ENCODE peak calls at places on chromosomes 4 and X, in nine cellular contexts. O, D, U, Q, X, R, I, K and Y are unnamed samples.

GRCh38 chrX:24427747-24428019 is 37.4 kb upstream of the PDK3 start:
- DNase-seq in Q (no peak), O (no peak), X (no peak), U (no peak), D (no peak), R (no peak), I (no peak), K (no peak), Y (no peak)

GRCh38 chr4:181662383-181662782 is 580.8 kb upstream of the TENM3 start:
- DNase-seq in Q (no peak), O (no peak), R (no peak), K (no peak), X (peak; percentile 45), U (no peak), D (no peak), I (no peak), Y (no peak)

GRCh38 chr4:7808752-7809151 is 130.9 kb downstream of the AFAP1 start:
- DNase-seq in D (peak; percentile 80), K (peak; percentile 51), I (no peak), Q (no peak), X (peak; percentile 93), R (no peak), O (no peak), U (no peak), Y (no peak)

GRCh38 chr4:165864228-165864627 is 8.8 kb upstream of the TLL1 start:
- DNase-seq in D (no peak), X (no peak), U (no peak), R (no peak), Q (no peak), K (no peak), O (no peak), I (no peak), Y (no peak)

GRCh38 chrX:134241960-134242619 is 5.1 kb downstream of the CCDC160 start:
- DNase-seq in U (no peak), Q (no peak), O (no peak), D (no peak), I (no peak), X (no peak), R (no peak), K (no peak), Y (no peak)

GRCh38 chr4:16079046-16079445 is 4.8 kb downstream of the PROM1 start:
- DNase-seq in R (no peak), U (no peak), D (no peak), Q (no peak), K (no peak), I (no peak), X (peak; percentile 7), O (no peak), Y (no peak)

GRCh38 chr4:89704651-89705395 is 132.1 kb downstream of the SNCA start:
- DNase-seq in U (no peak), O (no peak), K (no peak), I (no peak), D (no peak), X (no peak), Q (no peak), R (no peak), Y (no peak)

GRCh38 chrX:76109654-76110053 is 63.2 kb upstream of the PBDC1 start:
- DNase-seq in K (no peak), I (no peak), X (no peak), R (no peak), O (no peak), U (no peak), Q (no peak), D (no peak), Y (no peak)

GRCh38 chrX:115018944-115019343 is 1.5 kb upstream of the IL13RA2 start:
- DNase-seq in D (peak; percentile 58), K (no peak), U (no peak), I (no peak), R (no peak), X (no peak), Q (no peak), O (no peak), Y (no peak)

GRCh38 chrX:119686087-119686639 is 6.8 kb downstream of the SEPTIN6 start:
- DNase-seq in I (no peak), D (peak; percentile 57), O (no peak), R (no peak), K (no peak), X (no peak), U (no peak), Q (no peak), Y (no peak)

GRCh38 chrX:119684916-119685224 is 8.1 kb downstream of the SEPTIN6 start:
- DNase-seq in R (no peak), I (no peak), X (no peak), D (peak; percentile 47), Q (no peak), O (no peak), U (no peak), K (no peak), Y (no peak)

GRCh38 chrX:119687661-119688413 is 5.1 kb downstream of the SEPTIN6 start:
- DNase-seq in Q (peak; percentile 33), R (no peak), O (no peak), X (no peak), I (no peak), D (peak; percentile 66), K (no peak), U (no peak), Y (no peak)

GRCh38 chrX:119682019-119682989 is 10.7 kb downstream of the SEPTIN6 start:
- DNase-seq in U (no peak), O (no peak), I (no peak), X (no peak), Q (no peak), R (no peak), D (no peak), K (no peak), Y (no peak)

DNA sequence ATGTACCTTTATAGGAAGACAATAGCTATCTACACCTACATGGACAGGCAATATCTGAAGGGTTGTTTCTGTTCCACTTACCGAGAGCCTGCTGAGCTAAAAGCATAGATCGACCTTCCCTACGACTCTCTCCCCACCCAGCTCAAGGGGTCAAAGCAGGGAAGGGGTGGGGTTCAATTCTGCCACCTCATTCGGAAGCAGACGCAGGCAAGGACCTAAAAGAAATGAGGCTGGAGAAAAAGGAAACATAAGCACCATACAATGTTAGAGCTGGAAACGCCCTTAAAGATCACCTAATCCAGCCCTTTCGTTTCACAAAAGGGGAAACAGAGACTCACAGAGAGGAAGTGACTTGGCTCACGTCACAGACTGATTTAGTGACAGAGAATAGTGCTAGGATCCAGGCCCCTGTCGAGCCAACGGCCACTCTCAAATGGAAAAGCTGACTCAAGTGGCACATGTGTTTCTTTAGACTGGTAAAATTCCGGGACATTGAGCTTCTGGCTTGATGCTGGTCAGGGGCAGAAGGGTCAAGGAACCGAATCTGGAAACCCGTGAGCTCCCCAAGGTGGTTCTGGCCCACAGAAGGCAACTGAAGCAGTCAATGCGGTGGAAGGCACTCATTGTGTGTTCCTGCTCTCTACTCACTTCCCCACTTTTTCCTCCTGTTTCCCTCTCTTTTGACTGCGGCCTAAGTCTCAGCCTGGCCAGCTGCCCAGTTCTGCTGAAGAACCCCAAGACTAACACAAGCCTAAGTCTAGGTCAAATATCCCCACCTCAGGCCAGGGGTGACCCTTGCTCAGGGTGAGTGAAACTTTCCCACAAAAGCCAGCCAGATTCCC is 7.5 kb downstream of the SEPTIN6 start:
- DNase-seq in I (no peak), K (no peak), Q (peak; percentile 81), X (no peak), U (peak; percentile 73), R (peak; percentile 31), O (no peak), D (peak; percentile 60), Y (no peak)
- H3K27ac ChIP-seq in I (no peak overlapping the region), K (no peak overlapping the region), Q (peak overlapping the region; percentile 76), X (no peak overlapping the region), U (peak overlapping the region; percentile 77), R (peak overlapping the region; percentile 94), O (peak overlapping the region; percentile 51), D (peak overlapping the region; percentile 84), Y (no peak overlapping the region)

GRCh38 chr4:102543529-102543928 is 42.4 kb downstream of the NFKB1 start:
- DNase-seq in U (no peak), I (no peak), Q (no peak), O (no peak), R (no peak), X (no peak), D (no peak), K (no peak), Y (no peak)

GRCh38 chr4:102541708-102542107 is 40.5 kb downstream of the NFKB1 start:
- DNase-seq in X (no peak), Q (no peak), D (no peak), I (no peak), U (no peak), R (no peak), K (no peak), O (peak; percentile 43), Y (no peak)

GRCh38 chr4:102543030-102543505 is 41.9 kb downstream of the NFKB1 start:
- DNase-seq in D (no peak), U (no peak), R (no peak), Q (no peak), K (no peak), O (no peak), I (no peak), X (no peak), Y (no peak)

GRCh38 chr4:102547973-102548372 is 46.8 kb downstream of the NFKB1 start:
- DNase-seq in X (no peak), U (no peak), Q (no peak), O (no peak), R (no peak), I (no peak), D (no peak), K (no peak), Y (no peak)

DNA sequence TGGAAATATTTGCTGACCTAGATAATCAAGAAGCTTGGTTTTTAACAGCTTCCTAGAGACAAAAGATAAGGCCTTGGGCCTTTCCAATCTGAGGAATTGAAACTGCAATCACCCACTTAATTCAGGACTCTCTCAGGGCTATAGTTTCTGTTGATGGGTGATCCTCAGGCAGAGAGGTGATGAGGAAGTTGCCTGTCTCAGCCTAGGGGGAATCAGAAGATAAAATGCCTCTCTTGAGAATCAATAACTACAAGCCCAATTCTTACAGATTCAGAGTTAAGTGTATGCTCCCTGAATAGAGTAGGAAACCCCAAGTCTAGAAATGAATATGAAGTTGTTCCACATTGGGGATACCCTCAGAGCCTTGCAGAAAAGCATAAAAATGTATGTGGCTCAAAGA is 45.5 kb downstream of the NFKB1 start:
- DNase-seq in K (no peak), I (no peak), Q (no peak), U (no peak), R (no peak), X (no peak), D (no peak), O (no peak), Y (no peak)
- H3K9me3 ChIP-seq in K (no peaks in the 10 kb centered on the region), I (no peaks in the 10 kb centered on the region), Q (no peaks in the 10 kb centered on the region), U (no peaks in the 10 kb centered on the region), R (no peaks in the 10 kb centered on the region), X (no peaks in the 10 kb centered on the region), D (no peaks in the 10 kb centered on the region), O (no peaks in the 10 kb centered on the region), Y (no peaks in the 10 kb centered on the region)

GRCh38 chr4:101221294-101221693 is 126.0 kb downstream of the PPP3CA start:
- DNase-seq in X (peak; percentile 12), D (no peak), Q (no peak), R (no peak), I (no peak), O (no peak), K (no peak), U (no peak), Y (no peak)
- H3K27ac ChIP-seq in X (no peak overlapping the region), D (no peak overlapping the region), Q (no peak overlapping the region), R (no peak overlapping the region), I (no peak overlapping the region), O (no peak overlapping the region), K (no peak overlapping the region), U (no peak overlapping the region), Y (no peak overlapping the region)

DNA sequence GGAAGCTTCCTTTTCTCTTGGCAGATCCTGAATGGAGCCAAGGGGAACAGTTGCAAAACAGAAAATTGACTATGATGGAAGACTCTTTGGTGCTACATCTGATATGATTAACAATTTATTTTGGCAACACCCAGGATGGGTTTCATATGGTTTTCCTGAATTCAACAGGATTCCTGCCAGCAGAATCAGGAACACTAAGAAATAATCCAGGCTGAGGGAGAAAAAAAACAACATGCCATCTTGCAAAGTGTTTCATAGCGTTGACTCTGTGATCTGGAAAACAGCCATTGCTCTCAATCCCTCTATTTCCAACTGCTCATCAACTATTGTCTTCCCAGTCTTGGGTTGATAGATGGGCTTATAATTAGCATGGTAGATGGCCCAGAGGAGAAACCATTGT is 303.8 kb upstream of the KLF3 start:
- DNase-seq in K (no peak), U (no peak), X (no peak), O (no peak), Q (no peak), I (no peak), D (no peak), R (no peak), Y (no peak)
- H3K9me3 ChIP-seq in K (no peaks in the 10 kb centered on the region), U (no peaks in the 10 kb centered on the region), X (no peaks in the 10 kb centered on the region), O (no peaks in the 10 kb centered on the region), Q (no peaks in the 10 kb centered on the region), I (no peaks in the 10 kb centered on the region), D (no peaks in the 10 kb centered on the region), R (no peaks in the 10 kb centered on the region), Y (no peaks in the 10 kb centered on the region)